ENCODE peak calls at places on chromosomes 6 and 20, in four cellular contexts. V is HepG2, T is H1, R is K562. Y is an unnamed sample.

GRCh38 chr20:35517125-35517524 is 12.3 kb downstream of the C20orf173 start:
- DNase-seq in V (no peak), R (no peak), T (no peak), Y (no peak)

GRCh38 chr6:106609699-106610098 is 19.6 kb downstream of the RTN4IP1 start:
- DNase-seq in T (no peak), V (peak; percentile 52), R (no peak), Y (no peak)

GRCh38 chr20:12371955-12372354 is 454.3 kb downstream of the BTBD3 start:
- DNase-seq in T (no peak), R (no peak), V (no peak), Y (no peak)

GRCh38 chr6:98957440-98957839 is 9.7 kb upstream of the FBXL4 start:
- DNase-seq in V (peak; percentile 2), T (no peak), R (no peak), Y (no peak)

GRCh38 chr20:32040142-32040953 is 11.7 kb upstream of the HCK start:
- DNase-seq in R (no peak), T (no peak), V (no peak), Y (no peak)

GRCh38 chr6:192313-192664 is 100.0 kb upstream of the DUSP22 start:
- DNase-seq in R (no peak), T (no peak), V (no peak), Y (no peak)

GRCh38 chr6:154805288-154805911 is 72.2 kb downstream of the SCAF8 start:
- DNase-seq in T (no peak), R (peak; percentile 34), V (peak; percentile 43), Y (no peak)

GRCh38 chr6:81938014-81938761 is 185.7 kb upstream of the TENT5A start:
- DNase-seq in T (no peak), R (peak; percentile 66), V (peak; percentile 93), Y (peak; percentile 42)

GRCh38 chr6:167930300-167930699 is 67.2 kb upstream of the KIF25 start:
- DNase-seq in V (peak; percentile 24), R (no peak), T (no peak), Y (no peak)

GRCh38 chr6:9795880-9796279 is 619.0 kb downstream of the TFAP2A start:
- DNase-seq in R (no peak), T (no peak), V (no peak), Y (no peak)

GRCh38 chr6:30543824-30544223 is 12.5 kb downstream of the GNL1 start:
- DNase-seq in R (no peak), T (no peak), V (no peak), Y (no peak)
- TF ChIP-seq SP1 in R (no peak), T (no peak), V (no peak), Y (no peak)

GRCh38 chr20:45904583-45905504 is 7.1 kb downstream of the PLTP start:
- DNase-seq in T (no peak), V (no peak), R (no peak), Y (no peak)

GRCh38 chr20:45898285-45898684 is 7.2 kb downstream of the CTSA start:
- DNase-seq in V (no peak), R (no peak), T (no peak), Y (no peak)

GRCh38 chr20:45899041-45899835 is 8.1 kb downstream of the CTSA start:
- DNase-seq in T (no peak), R (no peak), V (no peak), Y (no peak)

GRCh38 chr20:45905505-45906079 is 6.4 kb downstream of the PLTP start:
- DNase-seq in R (no peak), V (peak; percentile 87), T (no peak), Y (no peak)

GRCh38 chr20:45902199-45902701 is 9.7 kb downstream of the PLTP start:
- DNase-seq in V (no peak), T (no peak), R (no peak), Y (no peak)
- TF ChIP-seq TAF1 in V (no peak), T (no peak), R (no peak), Y (no peak)

GRCh38 chr6:41704656-41705328 is 30.6 kb downstream of the TFEB start:
- DNase-seq in V (no peak), T (no peak), R (no peak), Y (no peak)

GRCh38 chr6:41706876-41707564 is 28.4 kb downstream of the TFEB start:
- DNase-seq in V (no peak), R (no peak), T (no peak), Y (no peak)

GRCh38 chr6:41704028-41704427 is 31.4 kb downstream of the TFEB start:
- DNase-seq in V (no peak), T (no peak), R (no peak), Y (no peak)

GRCh38 chr6:41705996-41706835 is 29.2 kb downstream of the TFEB start:
- DNase-seq in V (peak; percentile 67), R (peak; percentile 91), T (peak; percentile 92), Y (peak; percentile 87)

GRCh38 chr6:41705329-41705995 is 29.9 kb downstream of the TFEB start:
- DNase-seq in V (no peak), R (no peak), T (no peak), Y (no peak)
- H3K9ac ChIP-seq in V (no peak overlapping the region), R (no peak overlapping the region), T (no peak overlapping the region), Y (peak overlapping the region; percentile 99)

GRCh38 chr6:70198825-70199224 is 104.1 kb downstream of the COL9A1 start:
- DNase-seq in V (no peak), R (no peak), T (no peak), Y (no peak)

GRCh38 chr6:70194421-70194820 is 108.5 kb downstream of the COL9A1 start:
- DNase-seq in R (no peak), T (no peak), V (no peak), Y (no peak)
- TF ChIP-seq SP1 in R (no peak), T (no peak), V (no peak), Y (no peak)

GRCh38 chr6:67666177-67666964 is 968.7 kb upstream of the ADGRB3 start:
- DNase-seq in T (no peak), V (no peak), R (no peak), Y (no peak)
- TF ChIP-seq TAF1 in T (no peak), V (no peak), R (no peak), Y (no peak)

GRCh38 chr6:7258231-7258763 is 54.7 kb downstream of the SSR1 start:
- DNase-seq in R (peak; percentile 46), V (no peak), T (no peak), Y (no peak)

GRCh38 chr6:7256785-7257184 is 56.2 kb downstream of the SSR1 start:
- DNase-seq in V (no peak), T (no peak), R (no peak), Y (no peak)

GRCh38 chr6:7254980-7255825 is 57.8 kb downstream of the SSR1 start:
- DNase-seq in V (no peak), T (no peak), R (peak; percentile 71), Y (no peak)

GRCh38 chr6:7257521-7258230 is 55.3 kb downstream of the SSR1 start:
- DNase-seq in V (no peak), R (no peak), T (no peak), Y (no peak)

DNA sequence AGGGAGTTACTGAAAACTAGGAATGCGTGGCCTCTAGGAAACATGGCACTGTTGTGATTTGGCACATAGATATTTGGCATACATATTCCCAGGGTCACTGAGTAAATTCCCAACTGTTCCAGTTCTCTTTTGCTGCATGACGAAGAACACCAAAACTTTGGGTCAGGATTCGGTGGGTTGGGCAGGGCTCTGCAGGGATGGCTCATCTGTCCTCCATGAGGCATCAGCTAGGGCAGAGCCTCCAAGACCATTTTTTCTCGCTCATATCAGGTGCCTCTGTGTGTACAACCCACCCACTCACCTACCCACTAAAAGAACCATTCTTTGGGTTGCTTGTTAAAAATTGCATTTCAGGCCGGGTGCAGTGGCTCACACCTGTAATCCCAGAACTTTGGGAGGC is 57.1 kb downstream of the SSR1 start:
- DNase-seq in V (no peak), T (no peak), R (no peak), Y (no peak)
- H3K9ac ChIP-seq in V (no peak overlapping the region), T (no peak overlapping the region), R (no peak overlapping the region), Y (no peak overlapping the region)

DNA sequence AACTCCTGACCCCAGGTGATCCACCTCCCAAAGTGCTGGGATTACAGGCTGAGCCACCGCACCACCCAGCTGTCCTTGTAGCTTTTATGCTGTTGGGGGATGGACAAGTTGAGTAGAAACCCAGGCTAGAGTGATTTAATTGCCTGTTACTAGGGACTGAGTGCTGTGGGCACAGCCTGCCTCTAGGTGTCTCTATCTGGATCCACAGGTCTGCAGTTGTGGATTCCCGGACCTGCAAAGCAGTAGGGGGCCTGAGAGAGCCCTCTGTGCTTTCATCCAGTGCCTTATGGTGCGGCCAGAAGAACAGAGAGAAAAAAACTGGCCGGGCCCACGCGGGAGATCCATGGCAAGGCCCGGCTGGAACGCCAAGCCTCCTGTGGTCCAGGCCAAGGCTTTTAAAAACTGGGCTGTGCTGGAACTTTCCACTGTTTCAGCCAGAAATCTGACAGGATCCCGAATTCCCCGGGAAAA is 5.1 kb downstream of the SIRPA start:
- DNase-seq in R (peak; percentile 60), T (peak; percentile 65), V (peak; percentile 89), Y (no peak)
- TF ChIP-seq SP1 in R (no peak), T (peak; percentile 55), V (no peak), Y (no peak)

GRCh38 chr20:51021067-51022025 is 1.6 kb downstream of the KCNG1 start:
- DNase-seq in R (no peak), T (peak; percentile 55), V (no peak), Y (no peak)
- TF ChIP-seq TAF1 in R (no peak), T (no peak), V (no peak), Y (no peak)

GRCh38 chr6:166776571-166776970 is 149.5 kb upstream of the RPS6KA2 start:
- DNase-seq in R (no peak), T (peak; percentile 29), V (no peak), Y (no peak)
- H3K9ac ChIP-seq in R (no peak overlapping the region), T (no peak overlapping the region), V (no peak overlapping the region), Y (no peak overlapping the region)

GRCh38 chr20:36768768-36769430 is 4.7 kb downstream of the DSN1 start:
- DNase-seq in R (no peak), T (no peak), V (no peak), Y (no peak)
- TF ChIP-seq SP1 in R (no peak), T (no peak), V (no peak), Y (no peak)